ENCODE peak calls at places on chromosome 12, in five cellular contexts. T, R, E, S and I are unnamed samples. For H3K9me3 and H3K4me1, the result is how much of the 10 kb centered on the place peaks cover.

GRCh38 chr12:126944684-126945083 is 1322.3 kb upstream of the TMEM132C start:
- DNase-seq in T (no peak), R (no peak), E (no peak), S (no peak), I (no peak)

GRCh38 chr12:15613981-15614380 is 175.2 kb downstream of the EPS8 start:
- DNase-seq in T (no peak), R (no peak), E (no peak), S (no peak), I (no peak)

GRCh38 chr12:31629756-31630732 is 29.4 kb upstream of the ETFBKMT start:
- DNase-seq in T (peak), R (no peak), E (peak), S (peak), I (peak)

GRCh38 chr12:10891937-10892336 is 7.9 kb upstream of the PRH1 start:
- DNase-seq in T (no peak), R (no peak), E (no peak), S (no peak), I (no peak)

GRCh38 chr12:8027856-8028255 is 4.7 kb upstream of the FOXJ2 start:
- DNase-seq in T (no peak), R (no peak), E (peak), S (no peak), I (no peak)

GRCh38 chr12:132724506-132725220 is 14.0 kb downstream of the PGAM5 start:
- DNase-seq in T (no peak), R (no peak), E (no peak), S (no peak), I (no peak)

GRCh38 chr12:75738486-75738885 is 227.1 kb upstream of the KRR1 start:
- DNase-seq in T (no peak), R (no peak), E (no peak), S (peak), I (no peak)

GRCh38 chr12:121580959-121581680 is at the start of gene KDM2B:
- DNase-seq in T (no peak), R (no peak), E (peak), S (peak), I (peak)

GRCh38 chr12:53205747-53206146 is 1.3 kb downstream of the ITGB7 start:
- DNase-seq in T (no peak), R (no peak), E (no peak), S (peak), I (no peak)

GRCh38 chr12:49144384-49144783 is 13.2 kb upstream of the TUBA1B start:
- DNase-seq in T (no peak), R (no peak), E (no peak), S (no peak), I (no peak)

GRCh38 chr12:74111688-74112360 is 425.8 kb upstream of the ATXN7L3B start:
- DNase-seq in T (no peak), R (peak), E (no peak), S (no peak), I (no peak)

GRCh38 chr12:27779837-27780611 is at the start of the genes KLHL42 and MANSC4:
- DNase-seq in T (peak), R (peak), E (peak), S (peak), I (peak)

GRCh38 chr12:96907681-96908163 is 665 bp downstream of the NEDD1 start:
- DNase-seq in T (no peak), R (peak), E (no peak), S (peak), I (no peak)

GRCh38 chr12:55068416-55069010 is 48.7 kb downstream of the NEUROD4 start:
- DNase-seq in T (no peak), R (peak), E (peak), S (peak), I (no peak)

GRCh38 chr12:26987634-26988424 is 26.4 kb downstream of the TM7SF3 start:
- DNase-seq in T (no peak), R (no peak), E (no peak), S (peak), I (no peak)

GRCh38 chr12:130715996-130716917 is at the start of gene RIMBP2:
- DNase-seq in T (no peak), R (peak), E (peak), S (peak), I (peak)

GRCh38 chr12:48882325-48882687 is 16.6 kb upstream of the RND1 start:
- DNase-seq in T (no peak), R (peak), E (peak), S (peak), I (peak)

GRCh38 chr12:123519151-123520001 is 14.1 kb downstream of the RILPL1 start:
- DNase-seq in T (peak), R (peak), E (peak), S (peak), I (no peak)

GRCh38 chr12:67430708-67431335 is 161.7 kb downstream of the CAND1 start:
- DNase-seq in T (peak), R (no peak), E (peak), S (no peak), I (peak)

GRCh38 chr12:101407438-101408345 is at the start of gene ARL1:
- DNase-seq in T (peak), R (peak), E (peak), S (peak), I (peak)
- TF ChIP-seq POLR2A in T (peak), R (peak), E (peak), S (peak), I (no peak)

DNA sequence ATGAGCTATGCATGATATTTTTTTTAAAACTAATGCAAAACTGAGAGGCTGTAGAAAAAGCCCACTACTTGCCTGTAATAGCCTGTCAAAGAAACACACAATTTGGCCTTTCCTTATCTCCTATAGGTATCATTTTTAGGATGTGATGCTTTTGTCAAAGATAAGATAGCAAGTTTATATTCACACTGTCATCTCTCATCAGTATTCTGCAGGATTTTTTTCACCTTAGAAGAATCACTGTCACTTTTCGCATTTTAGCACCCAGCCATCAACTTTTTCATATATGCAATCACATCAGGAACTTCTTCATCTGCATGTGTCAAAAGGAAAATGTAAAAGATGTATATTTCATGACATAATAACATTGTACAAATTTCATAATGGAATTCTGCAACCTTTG is 443.0 kb downstream of the C12orf50 start:
- DNase-seq in T (no peak), R (no peak), E (no peak), S (no peak), I (no peak)
- H3K9me3 ChIP-seq in T (under half), R (under half), E (under half), S (under half), I (under half)

DNA sequence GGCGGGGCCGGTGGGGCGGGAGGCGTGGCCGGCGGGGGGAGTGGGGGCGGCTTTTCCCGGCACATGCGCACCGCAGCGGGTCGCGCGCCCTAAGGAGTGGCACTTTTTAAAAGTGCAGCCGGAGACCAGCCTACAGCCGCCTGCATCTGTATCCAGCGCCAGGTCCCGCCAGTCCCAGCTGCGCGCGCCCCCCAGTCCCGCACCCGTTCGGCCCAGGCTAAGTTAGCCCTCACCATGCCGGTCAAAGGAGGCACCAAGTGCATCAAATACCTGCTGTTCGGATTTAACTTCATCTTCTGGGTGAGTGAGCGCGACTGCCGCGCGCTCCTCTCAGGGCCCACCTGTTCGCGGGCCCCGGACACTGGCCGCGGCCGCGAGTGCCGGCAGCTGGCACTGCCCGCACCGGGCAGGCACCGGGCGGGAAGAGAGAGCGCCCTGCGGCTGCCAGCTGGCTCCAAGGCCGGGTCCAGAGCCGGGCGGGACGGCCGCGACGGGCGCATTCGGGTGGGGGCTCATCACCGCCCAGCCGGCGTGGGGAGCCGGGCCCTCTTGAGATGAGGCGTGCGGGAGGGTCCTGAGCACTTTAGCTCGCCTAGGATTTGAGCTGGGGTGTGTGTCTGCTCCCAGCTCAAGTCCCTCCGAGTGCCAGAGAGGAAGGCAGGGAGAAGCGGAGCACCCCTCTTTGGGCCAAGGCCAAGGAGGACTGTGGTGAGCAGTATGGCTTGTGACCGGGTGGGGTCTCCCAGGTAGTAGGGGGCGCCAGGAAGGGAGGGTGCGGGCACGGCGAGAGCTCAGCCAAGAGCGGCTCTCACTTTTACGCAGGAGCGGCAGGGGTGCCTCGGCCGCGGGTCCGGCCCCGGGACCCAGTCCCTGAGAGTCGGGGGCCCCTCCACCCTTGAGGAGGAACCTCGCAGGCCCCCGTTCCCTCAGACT is at the start of gene CD9:
- DNase-seq in T (no peak), R (peak), E (peak), S (no peak), I (peak)
- H3K4me1 ChIP-seq in T (under half), R (under half), E (under half), S (under half), I (under half)

GRCh38 chr12:47813491-47814196 is 6.1 kb downstream of the HDAC7 start:
- DNase-seq in T (no peak), R (no peak), E (no peak), S (no peak), I (no peak)

GRCh38 chr12:47811581-47812484 is 7.9 kb downstream of the HDAC7 start:
- DNase-seq in T (no peak), R (no peak), E (peak), S (peak), I (peak)

GRCh38 chr12:47811070-47811391 is 8.7 kb downstream of the HDAC7 start:
- DNase-seq in T (no peak), R (no peak), E (no peak), S (no peak), I (no peak)

GRCh38 chr12:47814539-47815170 is 5.0 kb downstream of the HDAC7 start:
- DNase-seq in T (no peak), R (no peak), E (no peak), S (no peak), I (no peak)

DNA sequence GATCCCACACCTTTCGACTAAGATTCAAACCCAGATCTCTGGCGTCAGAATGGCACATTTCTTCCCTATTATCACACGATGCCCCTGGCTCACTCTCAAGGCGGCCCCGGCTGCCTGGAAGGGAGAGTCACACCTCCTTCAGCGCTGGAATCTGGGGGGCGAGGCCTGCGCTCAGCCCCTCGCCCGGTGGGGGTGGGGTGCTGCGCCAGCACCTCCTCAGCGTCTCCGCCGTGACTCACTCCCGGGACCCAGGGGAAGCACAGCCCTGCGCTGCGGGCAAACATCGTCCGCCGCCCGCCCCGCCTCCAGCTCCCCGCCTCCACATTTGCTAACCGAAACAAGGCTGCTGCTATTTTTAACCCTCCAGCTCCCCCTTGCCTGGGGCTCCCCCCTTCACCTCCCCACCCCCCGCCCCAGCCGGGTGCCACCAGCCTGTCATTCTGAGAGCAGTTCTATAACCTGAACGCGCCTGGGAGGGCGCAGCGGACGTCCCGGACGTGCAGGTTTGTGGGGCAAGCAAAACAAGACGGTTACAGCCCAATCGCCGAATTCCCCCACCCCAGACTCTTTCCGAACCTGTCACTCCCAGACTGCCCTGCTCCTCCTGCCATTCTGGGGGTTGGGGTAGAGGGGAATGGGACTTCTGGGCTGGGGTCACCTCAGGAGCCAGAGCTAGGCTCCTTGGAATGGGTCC is 6.8 kb downstream of the HDAC7 start:
- DNase-seq in T (peak), R (peak), E (peak), S (peak), I (peak)
- TF ChIP-seq POLR2A in T (peak), R (no peak), E (peak), S (no peak), I (peak)

GRCh38 chr12:12646483-12647072 is 34.9 kb downstream of the CREBL2 start:
- DNase-seq in T (no peak), R (no peak), E (no peak), S (no peak), I (no peak)

GRCh38 chr12:12642916-12643315 is 31.2 kb downstream of the CREBL2 start:
- DNase-seq in T (no peak), R (no peak), E (no peak), S (no peak), I (no peak)

GRCh38 chr12:12648951-12649650 is 37.4 kb downstream of the CREBL2 start:
- DNase-seq in T (no peak), R (no peak), E (no peak), S (no peak), I (no peak)

GRCh38 chr12:12648284-12648683 is 36.6 kb downstream of the CREBL2 start:
- DNase-seq in T (no peak), R (no peak), E (no peak), S (no peak), I (no peak)

GRCh38 chr12:12645485-12645884 is 33.8 kb downstream of the CREBL2 start:
- DNase-seq in T (no peak), R (peak), E (no peak), S (peak), I (no peak)
- H3K9me3 ChIP-seq in T (under half), R (under half), E (under half), S (under half), I (under half)

GRCh38 chr12:56155256-56155845 is 2.8 kb upstream of the MYL6 start:
- DNase-seq in T (no peak), R (no peak), E (no peak), S (no peak), I (no peak)

GRCh38 chr12:56153291-56154065 is 1.1 kb downstream of the MYL6B start:
- DNase-seq in T (no peak), R (no peak), E (no peak), S (no peak), I (no peak)

GRCh38 chr12:56154818-56155217 is 2.4 kb downstream of the MYL6B start:
- DNase-seq in T (no peak), R (no peak), E (no peak), S (no peak), I (no peak)

GRCh38 chr12:56152756-56153137 is 360 bp downstream of the MYL6B start:
- DNase-seq in T (no peak), R (no peak), E (no peak), S (no peak), I (no peak)

DNA sequence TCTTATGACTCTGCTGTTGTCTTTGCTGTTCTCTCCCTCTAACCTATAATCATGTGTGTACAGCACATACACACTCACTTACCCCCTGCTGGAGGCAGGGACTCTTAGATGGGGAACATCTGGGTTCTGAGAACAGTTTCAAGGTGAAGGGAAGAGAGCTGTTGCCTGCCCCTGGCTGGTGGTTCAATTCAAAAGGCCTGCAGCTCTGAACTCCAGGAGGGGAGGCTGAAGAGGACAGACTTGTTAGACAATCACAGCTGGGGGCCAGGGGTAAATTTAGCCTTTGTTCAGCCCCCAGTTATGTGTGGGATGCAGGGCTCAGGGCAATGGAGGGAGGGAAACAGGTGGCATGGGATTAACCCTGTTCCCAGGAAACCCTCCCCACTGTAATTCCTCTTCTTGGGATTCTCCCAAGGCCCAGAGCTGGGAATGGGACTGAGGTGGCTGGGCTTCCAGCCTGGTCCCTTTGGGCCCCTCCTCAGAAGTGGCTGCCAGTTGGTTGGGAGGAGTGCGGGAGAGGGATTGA is 1.9 kb downstream of the MYL6B start:
- DNase-seq in T (no peak), R (no peak), E (no peak), S (no peak), I (no peak)
- H3K4me1 ChIP-seq in T (under half), R (under half), E (under half), S (under half), I (under half)

GRCh38 chr12:106871477-106871876 is 84.2 kb upstream of the TMEM263 start:
- DNase-seq in T (no peak), R (peak), E (no peak), S (peak), I (no peak)

GRCh38 chr12:106870116-106870515 is 85.6 kb upstream of the TMEM263 start:
- DNase-seq in T (no peak), R (no peak), E (no peak), S (no peak), I (no peak)

GRCh38 chr12:106879612-106880011 is 76.1 kb upstream of the TMEM263 start:
- DNase-seq in T (no peak), R (no peak), E (peak), S (no peak), I (no peak)

GRCh38 chr12:106868982-106869381 is 86.7 kb upstream of the TMEM263 start:
- DNase-seq in T (no peak), R (no peak), E (no peak), S (no peak), I (no peak)

DNA sequence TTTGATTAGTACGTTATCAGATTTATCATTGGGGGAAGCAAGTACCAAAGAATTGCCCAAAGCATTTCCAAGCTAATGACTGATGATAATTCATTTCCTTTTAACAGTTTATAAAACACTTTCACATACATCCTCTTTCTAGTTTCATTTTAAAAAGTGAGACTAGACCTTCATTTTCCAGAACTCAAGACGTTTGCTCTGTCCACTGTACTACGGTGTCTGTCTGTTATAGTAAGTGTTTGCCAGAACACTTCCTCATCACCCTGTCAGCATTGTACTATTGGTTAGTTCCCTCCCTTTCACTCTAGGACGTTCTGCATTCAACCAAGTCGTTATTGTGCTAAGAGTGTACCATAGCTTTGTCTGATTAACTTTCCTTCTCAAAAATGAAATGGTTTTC is 81.7 kb upstream of the TMEM263 start:
- DNase-seq in T (no peak), R (no peak), E (no peak), S (no peak), I (no peak)
- TF ChIP-seq POLR2A in T (no peak), R (no peak), E (no peak), S (no peak), I (no peak)